ENCODE peak calls at places on chromosome 19, in eight cellular contexts. M is transverse colon; N is aorta; A is cardiac muscle cell; J is CD4-positive, CD25-positive, alpha-beta regulatory T cell; D is fibroblast of lung; E is foreskin keratinocyte; F is colonic mucosa. P is an unnamed sample. For H3K4me1 and H3K27me3, the result is how much of the 10 kb centered on the place peaks cover.

GRCh38 chr19:6026390-6026897 is 48.5 kb upstream of the RANBP3 start:
- DNase-seq in M (no peak), N (peak), A (no peak), J (no peak), D (no peak), E (no peak), F (no peak), P (no peak)

GRCh38 chr19:8609210-8610040 is 1.1 kb downstream of the ADAMTS10 start:
- DNase-seq in M (peak), N (peak), A (peak), J (peak), D (peak), E (no peak), F (peak), P (peak)

GRCh38 chr19:38049105-38049649 is 142.2 kb downstream of the SIPA1L3 start:
- DNase-seq in M (peak), N (no peak), A (peak), J (peak), D (no peak), E (no peak), F (no peak), P (no peak)

GRCh38 chr19:56119585-56119978 is 1.5 kb downstream of the ZNF787 start:
- DNase-seq in M (peak), N (no peak), A (no peak), J (no peak), D (peak), E (no peak), F (peak), P (no peak)

GRCh38 chr19:7868671-7869452 is 5.3 kb downstream of the PRR36 start:
- DNase-seq in M (peak), N (peak), A (peak), J (peak), D (peak), E (no peak), F (peak), P (peak)

GRCh38 chr19:38993271-38993670 is 17.7 kb upstream of the FBXO17 start:
- DNase-seq in M (no peak), N (no peak), A (peak), J (no peak), D (peak), E (peak), F (no peak), P (no peak)

GRCh38 chr19:40284501-40285352 is at the start of gene AKT2:
- DNase-seq in M (no peak), N (peak), A (peak), J (peak), D (peak), E (no peak), F (no peak), P (no peak)

GRCh38 chr19:7417671-7418324 is 69.1 kb downstream of the ARHGEF18 start:
- DNase-seq in M (no peak), N (no peak), A (no peak), J (no peak), D (peak), E (no peak), F (no peak), P (no peak)

GRCh38 chr19:21256722-21257121 is 72.5 kb downstream of the ZNF708 start:
- DNase-seq in M (no peak), N (no peak), A (peak), J (no peak), D (peak), E (peak), F (no peak), P (no peak)

GRCh38 chr19:34364830-34365462 is at the start of gene GPI:
- DNase-seq in M (peak), N (peak), A (peak), J (peak), D (peak), E (no peak), F (peak), P (peak)

GRCh38 chr19:8648240-8648639 is 17.8 kb downstream of the NFILZ start:
- DNase-seq in M (no peak), N (no peak), A (peak), J (no peak), D (no peak), E (no peak), F (no peak), P (no peak)

GRCh38 chr19:49809155-49809986 is 3.7 kb downstream of the FUZ start:
- DNase-seq in M (peak), N (peak), A (no peak), J (peak), D (peak), E (no peak), F (peak), P (peak)

GRCh38 chr19:51018745-51019543 is 565 bp downstream of the KLK10 start:
- DNase-seq in M (no peak), N (peak), A (peak), J (no peak), D (no peak), E (no peak), F (no peak), P (peak)

GRCh38 chr19:56837492-56837891 is 3.0 kb downstream of the PEG3 start:
- DNase-seq in M (peak), N (peak), A (peak), J (no peak), D (no peak), E (no peak), F (peak), P (peak)

GRCh38 chr19:38045554-38046253 is 138.7 kb downstream of the SIPA1L3 start:
- DNase-seq in M (no peak), N (no peak), A (no peak), J (no peak), D (no peak), E (no peak), F (no peak), P (no peak)

GRCh38 chr19:32396046-32396652 is 9.4 kb upstream of the DPY19L3 start:
- DNase-seq in M (no peak), N (no peak), A (no peak), J (no peak), D (no peak), E (peak), F (no peak), P (no peak)

GRCh38 chr19:43519436-43520088 is 7.4 kb downstream of the ETHE1 start:
- DNase-seq in M (peak), N (peak), A (peak), J (peak), D (peak), E (peak), F (peak), P (peak)

GRCh38 chr19:57103573-57104277 is 16.1 kb upstream of the USP29 start:
- DNase-seq in M (peak), N (no peak), A (peak), J (peak), D (peak), E (no peak), F (peak), P (peak)

GRCh38 chr19:29705706-29706105 is 9.4 kb downstream of the C19orf12 start:
- DNase-seq in M (no peak), N (peak), A (no peak), J (no peak), D (no peak), E (no peak), F (no peak), P (peak)

GRCh38 chr19:51179297-51179696 is 37.2 kb downstream of the SIGLEC7 start:
- DNase-seq in M (no peak), N (no peak), A (no peak), J (no peak), D (no peak), E (no peak), F (no peak), P (no peak)

GRCh38 chr19:58575183-58576041 is 2.3 kb upstream of the MZF1 start:
- DNase-seq in M (peak), N (peak), A (peak), J (peak), D (peak), E (peak), F (peak), P (peak)

GRCh38 chr19:19068659-19069509 is 5.1 kb downstream of the SLC25A42 start:
- DNase-seq in M (no peak), N (no peak), A (no peak), J (peak), D (no peak), E (no peak), F (no peak), P (no peak)
- H3K4me1 ChIP-seq in M (under half), N (under half), A (under half), J (half or more), D (under half), E (under half), F (under half), P (under half)

GRCh38 chr19:41505105-41505504 is 62.1 kb downstream of the ERICH4 start:
- DNase-seq in M (no peak), N (no peak), A (no peak), J (no peak), D (no peak), E (no peak), F (no peak), P (no peak)

GRCh38 chr19:41501854-41502253 is 58.9 kb downstream of the ERICH4 start:
- DNase-seq in M (no peak), N (no peak), A (no peak), J (no peak), D (no peak), E (no peak), F (no peak), P (no peak)

GRCh38 chr19:41495589-41495988 is 52.6 kb downstream of the ERICH4 start:
- DNase-seq in M (no peak), N (no peak), A (no peak), J (no peak), D (no peak), E (no peak), F (no peak), P (no peak)

GRCh38 chr19:41500443-41500842 is 57.5 kb downstream of the ERICH4 start:
- DNase-seq in M (no peak), N (no peak), A (no peak), J (no peak), D (no peak), E (no peak), F (no peak), P (no peak)

GRCh38 chr19:41499899-41500298 is 56.9 kb downstream of the ERICH4 start:
- DNase-seq in M (no peak), N (no peak), A (no peak), J (no peak), D (no peak), E (no peak), F (no peak), P (no peak)
- H3K27me3 ChIP-seq in M (under half), N (under half), A (under half), J (under half), D (under half), E (under half), F (under half), P (under half)

GRCh38 chr19:45952691-45953505 is 20.8 kb downstream of the NOVA2 start:
- DNase-seq in M (peak), N (peak), A (peak), J (peak), D (peak), E (no peak), F (peak), P (no peak)

GRCh38 chr19:45952341-45952690 is 21.3 kb downstream of the NOVA2 start:
- DNase-seq in M (no peak), N (no peak), A (no peak), J (no peak), D (no peak), E (no peak), F (no peak), P (no peak)

GRCh38 chr19:45955905-45956608 is 17.6 kb downstream of the NOVA2 start:
- DNase-seq in M (no peak), N (peak), A (peak), J (peak), D (peak), E (peak), F (no peak), P (no peak)

GRCh38 chr19:45953676-45954075 is 20.0 kb downstream of the NOVA2 start:
- DNase-seq in M (no peak), N (no peak), A (no peak), J (no peak), D (peak), E (no peak), F (no peak), P (no peak)

GRCh38 chr19:45954132-45954531 is 19.5 kb downstream of the NOVA2 start:
- DNase-seq in M (no peak), N (no peak), A (peak), J (no peak), D (peak), E (no peak), F (no peak), P (no peak)
- H3K27ac ChIP-seq in M (no peak), N (no peak), A (no peak), J (no peak), D (no peak), E (no peak), F (no peak), P (no peak)

GRCh38 chr19:52946322-52947310 is 16.1 kb downstream of the ZNF816 start:
- DNase-seq in M (peak), N (peak), A (peak), J (no peak), D (peak), E (no peak), F (no peak), P (peak)
- H3K4me1 ChIP-seq in M (under half), N (under half), A (under half), J (under half), D (under half), E (under half), F (under half), P (under half)

DNA sequence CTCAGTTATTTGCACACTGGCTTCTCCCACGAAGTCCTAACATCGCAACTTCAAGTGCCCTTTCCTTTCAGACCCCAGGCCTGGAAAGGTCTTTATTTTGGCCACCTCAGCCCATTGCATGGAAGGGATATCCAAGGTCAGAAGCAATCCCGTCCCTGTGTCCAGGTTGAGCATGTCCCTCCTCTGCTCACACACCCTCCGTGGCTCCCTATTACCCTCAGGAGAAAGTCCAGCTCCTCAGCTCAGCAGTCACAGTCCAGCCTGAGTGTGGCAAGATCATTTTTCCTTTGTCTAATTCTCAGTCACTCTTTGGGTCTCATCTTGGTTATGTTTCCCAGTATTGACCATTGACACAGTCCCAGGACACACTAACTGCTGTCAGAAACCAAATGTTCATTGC is 19.2 kb downstream of the ARRDC2 start:
- DNase-seq in M (no peak), N (no peak), A (no peak), J (no peak), D (no peak), E (no peak), F (no peak), P (no peak)
- H3K27me3 ChIP-seq in M (under half), N (under half), A (under half), J (under half), D (under half), E (under half), F (under half), P (under half)

GRCh38 chr19:11737964-11738745 is 591 bp downstream of the ZNF823 start:
- DNase-seq in M (peak), N (peak), A (peak), J (peak), D (peak), E (no peak), F (peak), P (peak)
- H3K27ac ChIP-seq in M (peak), N (peak), A (peak), J (peak), D (peak), E (peak), F (peak), P (peak)

GRCh38 chr19:44749318-44749717 is 810 bp downstream of the BCL3 start:
- DNase-seq in M (no peak), N (no peak), A (no peak), J (no peak), D (no peak), E (no peak), F (no peak), P (no peak)
- H3K4me1 ChIP-seq in M (under half), N (under half), A (under half), J (half or more), D (under half), E (under half), F (under half), P (half or more)